ENCODE peak calls at places on chromosomes 7 and 10, in four cellular contexts. U, K, P and G are unnamed samples.

GRCh38 chr7:1220958-1221745 is 11.5 kb upstream of the UNCX start:
- DNase-seq in K (no peak), P (no peak), U (no peak), G (no peak)

GRCh38 chr10:7011994-7012393 is 398.8 kb downstream of the SFMBT2 start:
- DNase-seq in P (no peak), U (no peak), K (no peak), G (no peak)

GRCh38 chr7:10571759-10572158 is 401.9 kb upstream of the PHF14 start:
- DNase-seq in K (no peak), P (no peak), U (no peak), G (no peak)

GRCh38 chr7:96562966-96563365 is 146.7 kb downstream of the SEM1 start:
- DNase-seq in U (no peak), P (no peak), K (no peak), G (no peak)

GRCh38 chr7:22469371-22470143 is 30.4 kb downstream of the STEAP1B start:
- DNase-seq in P (no peak), U (no peak), K (no peak), G (no peak)

GRCh38 chr7:11224535-11224934 is 250.9 kb downstream of the PHF14 start:
- DNase-seq in K (no peak), U (no peak), P (no peak), G (no peak)

GRCh38 chr7:152869041-152869676 is 109.6 kb downstream of the ACTR3B start:
- DNase-seq in K (no peak), P (no peak), U (no peak), G (no peak)

GRCh38 chr7:131027287-131027773 is 293.3 kb upstream of the KLF14 start:
- DNase-seq in U (no peak), P (no peak), K (no peak), G (no peak)

GRCh38 chr7:11613292-11613930 is 218.6 kb downstream of the THSD7A start:
- DNase-seq in U (no peak), K (no peak), P (peak), G (no peak)

GRCh38 chr10:28492556-28492955 is 40.4 kb upstream of the WAC start:
- DNase-seq in P (no peak), K (no peak), U (no peak), G (no peak)

GRCh38 chr10:127872011-127872741 is 20.6 kb downstream of the CLRN3 start:
- DNase-seq in U (no peak), P (no peak), K (no peak), G (no peak)

GRCh38 chr10:43861966-43862751 is 213.5 kb upstream of the ZNF32 start:
- DNase-seq in K (peak), P (no peak), U (no peak), G (no peak)

DNA sequence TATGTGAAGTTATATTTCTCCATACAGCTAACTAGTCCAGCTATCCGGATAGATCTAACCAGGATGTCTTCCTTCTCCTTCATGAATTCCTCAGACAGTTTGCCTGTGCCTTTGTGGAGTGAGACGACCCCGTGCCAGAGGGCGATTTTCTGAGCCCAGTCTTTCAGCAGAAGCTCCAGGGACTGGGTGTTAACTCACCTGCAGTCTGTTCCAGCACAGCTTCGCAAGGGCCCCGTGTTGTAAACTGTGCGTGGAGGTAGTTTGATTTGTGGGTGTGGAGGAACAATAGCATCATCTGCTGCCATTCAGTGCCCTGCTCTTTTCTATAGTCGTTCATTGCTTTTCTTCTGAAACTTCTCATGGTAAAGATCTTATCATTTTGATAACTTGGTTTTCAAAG is 103.8 kb downstream of the INPP5A start:
- DNase-seq in K (no peak), U (no peak), P (no peak), G (no peak)
- TF ChIP-seq RFX5 in K (no peak), U (no peak), P (no peak), G (no peak)

GRCh38 chr7:80374321-80374720 is 137.5 kb downstream of the GNAT3 start:
- DNase-seq in K (no peak), P (no peak), U (no peak), G (no peak)

GRCh38 chr7:80380957-80381356 is 130.9 kb downstream of the GNAT3 start:
- DNase-seq in P (no peak), U (no peak), K (no peak), G (no peak)

GRCh38 chr7:80373431-80374032 is 138.3 kb downstream of the GNAT3 start:
- DNase-seq in K (no peak), P (no peak), U (no peak), G (no peak)

DNA sequence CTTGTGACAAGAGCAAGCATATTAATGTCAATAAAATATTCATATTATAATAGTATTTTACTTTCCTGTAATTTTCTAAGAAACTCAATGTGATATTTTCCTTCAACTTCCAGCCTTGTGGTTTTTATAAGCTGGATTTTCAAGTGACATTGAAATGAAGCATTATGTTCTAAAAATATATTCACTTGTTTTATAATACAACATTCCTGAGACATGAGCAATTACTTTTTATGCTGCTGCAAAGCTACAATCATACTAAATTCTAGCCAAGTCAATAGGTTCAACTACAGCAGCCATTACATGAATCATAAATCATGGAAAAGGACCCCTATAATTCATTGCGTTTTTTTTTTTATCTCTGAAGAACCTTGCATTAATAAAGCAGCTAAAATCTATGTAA is 132.8 kb downstream of the GNAT3 start:
- DNase-seq in P (no peak), U (no peak), K (no peak), G (no peak)
- TF ChIP-seq MYC in P (no peak), U (no peak), K (no peak), G (no peak)

DNA sequence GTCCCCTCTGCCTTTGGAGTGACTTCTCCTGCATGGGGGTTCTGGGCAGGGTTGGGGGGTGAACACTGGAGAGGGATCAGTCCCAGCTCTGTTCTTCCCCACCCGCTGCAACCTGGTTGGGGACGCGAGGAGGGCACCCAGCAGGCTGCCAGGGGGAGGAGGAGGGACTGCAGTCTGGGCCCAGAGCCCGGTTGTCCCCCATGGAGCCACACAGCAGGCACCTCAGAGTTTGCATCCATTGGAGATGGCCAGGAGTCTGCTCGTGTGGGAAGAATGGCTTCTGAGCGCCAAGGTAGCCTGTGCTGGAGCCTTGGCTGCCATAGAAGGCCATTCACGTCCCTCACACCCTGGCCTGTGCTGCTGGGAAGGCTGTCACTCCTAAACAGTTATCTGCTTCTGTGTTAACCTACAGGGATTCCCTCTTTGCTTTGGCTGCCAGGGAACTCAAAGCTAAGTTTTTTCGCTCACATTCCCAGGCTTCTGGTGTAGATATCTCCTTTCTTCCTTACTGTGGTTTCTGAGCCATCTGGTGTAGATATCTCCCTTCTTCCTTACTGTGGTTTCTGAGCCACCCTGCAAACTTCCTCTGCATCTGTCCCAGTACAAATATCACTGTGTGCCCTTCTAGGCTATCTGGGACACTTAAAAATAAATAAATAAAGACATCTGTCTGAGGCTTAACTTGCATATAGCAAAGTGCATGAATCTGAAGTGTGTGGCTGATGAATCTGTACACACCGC is 133.7 kb downstream of the LHPP start:
- DNase-seq in P (no peak), K (no peak), U (no peak), G (no peak)
- TF ChIP-seq RFX5 in P (no peak), K (no peak), U (no peak), G (no peak)

DNA sequence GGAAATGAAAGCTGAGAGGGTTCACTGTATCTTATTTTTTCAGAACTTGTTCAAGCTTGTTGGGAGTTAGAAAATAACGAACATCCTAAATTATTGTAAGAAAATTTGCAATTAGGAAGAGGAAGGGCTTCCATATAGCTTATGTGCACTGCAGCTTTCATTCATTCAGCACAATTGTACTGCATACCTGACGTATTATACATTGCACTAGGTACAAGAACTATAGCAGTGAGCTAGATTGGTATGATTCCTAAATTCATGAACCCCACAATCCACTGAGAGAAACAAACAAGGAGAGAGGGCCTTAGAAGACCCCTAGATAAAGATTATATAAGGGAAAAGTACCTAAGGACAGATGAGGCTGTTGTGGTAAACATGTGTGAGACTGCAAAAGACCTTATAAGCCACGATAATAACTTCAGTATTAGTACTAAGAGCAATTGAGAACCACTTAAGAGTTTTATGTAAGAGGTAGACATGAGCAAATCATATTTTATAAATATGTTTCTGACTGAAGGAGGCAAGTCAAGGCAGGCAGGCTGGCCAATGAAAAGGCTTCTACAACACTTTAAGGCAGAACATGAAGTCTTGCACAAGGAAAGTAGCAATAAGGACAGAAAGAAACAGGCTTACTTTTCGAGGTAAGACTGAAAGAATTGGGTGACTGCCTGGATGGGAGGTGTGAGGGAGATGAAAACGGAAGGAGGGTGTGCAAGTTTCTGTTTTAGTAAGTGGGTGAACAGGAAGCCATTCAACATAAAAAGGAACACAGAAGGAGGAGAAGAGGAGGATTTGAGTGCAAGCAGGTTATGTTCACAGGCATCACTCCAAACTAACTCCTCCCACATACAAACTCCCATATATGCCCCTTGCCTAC is 77.9 kb upstream of the LRRN3 start:
- DNase-seq in U (no peak), K (no peak), P (peak), G (no peak)
- TF ChIP-seq MYC in U (no peak), K (no peak), P (no peak), G (no peak)

DNA sequence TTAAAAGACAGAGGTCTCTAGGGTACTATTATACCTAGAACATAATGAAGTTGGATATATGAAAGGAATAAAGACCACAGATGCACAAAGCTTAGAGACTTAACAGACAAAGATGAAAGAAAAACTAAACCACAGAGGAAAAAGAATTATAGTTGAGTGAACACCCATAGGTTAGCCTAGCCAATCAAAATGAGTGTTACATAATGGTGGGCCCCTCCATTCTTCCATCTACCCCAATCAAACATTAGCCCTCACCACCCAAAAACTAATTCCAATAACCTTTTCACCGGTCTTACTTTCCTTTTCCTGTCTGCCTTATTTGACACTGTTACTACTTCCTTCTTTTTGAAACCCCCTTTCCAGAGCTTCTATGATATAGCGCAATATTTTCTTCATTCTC is 130.1 kb downstream of the ELMO1 start:
- DNase-seq in K (no peak), P (no peak), U (no peak), G (no peak)
- TF ChIP-seq RFX5 in K (no peak), P (no peak), U (no peak), G (no peak)

DNA sequence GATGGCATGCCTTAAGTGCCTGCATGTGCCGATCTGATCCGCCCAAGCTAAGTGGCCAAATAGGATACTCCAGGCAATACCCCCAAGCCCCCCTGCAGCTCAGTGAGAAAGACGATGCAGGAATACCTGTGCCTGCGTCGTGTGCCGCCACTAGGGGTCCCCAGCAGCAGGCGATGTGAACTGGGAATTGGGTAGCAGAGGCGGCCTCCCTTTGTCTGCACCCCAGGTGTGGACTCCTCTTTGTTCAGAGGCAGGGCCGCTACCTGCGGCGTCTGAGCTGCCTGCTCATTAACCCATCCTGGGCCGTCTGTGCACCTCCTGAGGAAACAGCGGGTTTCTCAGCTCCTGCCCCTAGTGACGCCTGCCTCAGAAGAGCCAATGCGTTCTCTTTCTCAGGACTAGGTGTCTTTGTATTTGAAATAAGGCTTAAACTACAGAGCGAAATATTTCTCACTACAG is 4.8 kb upstream of the CHN2 start:
- DNase-seq in K (peak), U (peak), P (no peak), G (peak)
- TF ChIP-seq MYC in K (no peak), U (no peak), P (no peak), G (no peak)

GRCh38 chr10:124332426-124332825 is 86.3 kb downstream of the OAT start:
- DNase-seq in P (no peak), U (no peak), K (no peak), G (no peak)
- TF ChIP-seq RFX5 in P (no peak), U (no peak), K (no peak), G (no peak)

DNA sequence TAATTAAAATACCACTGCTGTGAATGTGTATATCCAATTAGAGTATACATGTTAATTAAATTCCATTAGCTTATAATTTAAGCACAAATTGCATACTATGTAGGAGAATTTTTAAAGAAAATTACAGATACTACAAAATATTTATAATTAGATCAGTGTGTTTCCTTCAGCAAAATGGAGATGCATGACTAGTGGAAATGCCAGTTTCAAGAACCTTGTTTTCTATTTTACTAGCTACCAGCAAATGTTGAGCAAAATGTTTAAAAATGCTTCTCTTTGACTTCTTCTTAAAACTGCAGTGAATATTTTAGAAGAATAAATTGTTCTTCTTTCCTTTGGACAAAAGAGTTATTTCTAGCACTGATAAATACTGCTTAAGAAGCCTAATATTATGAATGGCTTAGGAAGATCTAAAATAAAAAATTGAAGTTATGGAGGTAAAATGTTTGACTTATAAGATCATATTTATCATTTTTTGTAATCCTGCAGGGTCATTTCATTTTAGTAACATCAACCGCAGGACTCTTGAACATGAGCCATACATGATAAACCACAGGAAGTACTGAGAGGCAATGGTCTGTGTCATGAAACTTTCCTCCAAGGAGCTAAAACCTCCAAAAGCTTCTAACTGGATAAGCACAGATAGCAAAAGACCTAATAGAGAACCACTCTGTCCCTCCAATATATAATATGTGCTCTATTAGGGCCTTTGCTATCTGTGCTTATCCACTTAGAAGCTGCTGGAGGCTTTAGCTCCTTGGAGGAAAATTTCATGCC is 1066.0 kb upstream of the CELF2 start:
- DNase-seq in U (no peak), P (no peak), K (no peak), G (no peak)
- TF ChIP-seq MYC in U (no peak), P (no peak), K (no peak), G (no peak)

DNA sequence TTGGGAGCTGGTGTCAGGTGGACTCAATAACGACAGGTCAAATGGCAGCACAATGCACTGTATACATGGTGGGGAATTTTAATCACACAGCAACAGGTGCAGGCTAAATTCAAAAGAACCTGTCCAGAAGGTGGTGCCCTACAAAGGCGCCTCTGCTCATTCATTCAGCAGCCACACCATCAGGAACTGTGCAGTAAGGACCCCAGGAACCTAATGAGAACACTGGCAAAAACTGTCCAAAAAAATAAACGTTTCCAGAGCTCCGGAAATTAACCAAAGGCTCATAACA is 21.9 kb upstream of the CRYGN start:
- DNase-seq in U (no peak), K (no peak), P (no peak), G (no peak)
- TF ChIP-seq RFX5 in U (no peak), K (no peak), P (no peak), G (no peak)